ENCODE peak calls at places on chromosomes 7 and 10, in four cellular contexts. One of them, this sample, is unnamed.
A peak's percentile ranks its signal among the peaks of the same experiment; 100 is the strongest.

GRCh38 chr7:80630611-80631010 is 7.8 kb upstream of the CD36 start:
- DNase-seq in H1: no peak
- DNase-seq in HepG2: peak; percentile 26
- DNase-seq in GM12878: no peak
- DNase-seq in this sample: no peak

GRCh38 chr7:37142943-37143342 is 305.7 kb downstream of the ELMO1 start:
- DNase-seq in H1: no peak
- DNase-seq in HepG2: no peak
- DNase-seq in GM12878: no peak
- DNase-seq in this sample: no peak

GRCh38 chr7:5238500-5238899 is 44.2 kb upstream of the SLC29A4 start:
- DNase-seq in H1: no peak
- DNase-seq in HepG2: peak; percentile 31
- DNase-seq in GM12878: no peak
- DNase-seq in this sample: no peak

GRCh38 chr7:156218544-156219306 is 406.5 kb upstream of the SHH start:
- DNase-seq in H1: no peak
- DNase-seq in HepG2: peak; percentile 16
- DNase-seq in GM12878: no peak
- DNase-seq in this sample: no peak

GRCh38 chr7:133827707-133828580 is 299.2 kb upstream of the LRGUK start:
- DNase-seq in H1: no peak
- DNase-seq in HepG2: no peak
- DNase-seq in GM12878: peak; percentile 24
- DNase-seq in this sample: no peak

GRCh38 chr7:139687980-139688632 is 89.7 kb downstream of the HIPK2 start:
- DNase-seq in H1: no peak
- DNase-seq in HepG2: no peak
- DNase-seq in GM12878: no peak
- DNase-seq in this sample: no peak

GRCh38 chr10:128875030-128875744 is 591.9 kb upstream of the MGMT start:
- DNase-seq in H1: no peak
- DNase-seq in HepG2: no peak
- DNase-seq in GM12878: no peak
- DNase-seq in this sample: no peak

GRCh38 chr7:104986623-104987259 is 27.3 kb upstream of the KMT2E start:
- DNase-seq in H1: no peak
- DNase-seq in HepG2: no peak
- DNase-seq in GM12878: no peak
- DNase-seq in this sample: no peak

GRCh38 chr10:66538908-66539307 is 386.9 kb upstream of the LRRTM3 start:
- DNase-seq in H1: no peak
- DNase-seq in HepG2: no peak
- DNase-seq in GM12878: no peak
- DNase-seq in this sample: no peak

GRCh38 chr10:4061441-4061951 is 276.5 kb upstream of the KLF6 start:
- DNase-seq in H1: no peak
- DNase-seq in HepG2: no peak
- DNase-seq in GM12878: no peak
- DNase-seq in this sample: no peak

DNA sequence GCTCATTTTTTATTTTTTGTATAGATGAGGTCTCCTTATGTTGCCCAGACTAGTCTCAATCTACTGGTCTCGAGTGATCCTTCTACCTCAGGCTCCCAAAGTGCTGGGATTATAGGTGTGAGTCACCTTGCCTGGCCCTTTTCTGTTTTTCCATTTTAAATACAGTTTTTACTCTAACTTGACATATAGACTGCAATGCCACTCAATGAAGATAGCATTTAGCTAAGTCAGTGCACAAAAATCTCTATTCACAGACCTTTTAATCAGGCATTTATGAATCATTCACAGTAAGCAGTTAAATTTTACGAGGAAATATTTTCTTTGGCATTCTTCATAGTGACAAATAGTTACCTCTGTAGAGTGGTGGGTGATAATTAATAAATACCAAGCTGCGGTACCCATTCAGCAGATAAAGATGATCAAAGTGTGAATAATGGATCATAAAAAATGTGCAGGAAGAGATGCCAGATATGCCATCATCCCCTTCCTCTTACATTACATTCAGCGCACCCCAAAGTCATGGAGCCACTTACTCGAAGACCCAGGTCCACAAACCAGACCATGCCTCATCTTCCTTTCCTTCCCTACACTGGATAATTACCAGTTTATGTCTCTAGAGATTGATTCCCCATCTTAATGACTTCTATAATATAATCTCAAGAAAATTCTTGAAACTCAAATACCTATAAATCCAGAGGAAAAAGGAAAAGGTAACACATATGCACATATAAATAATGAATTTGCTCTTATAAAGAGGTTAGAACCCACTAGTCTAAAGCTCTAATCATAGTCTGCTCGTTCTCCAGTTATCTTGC is 56.0 kb downstream of the UBE2H start:
- DNase-seq in H1: no peak
- DNase-seq in HepG2: no peak
- DNase-seq in GM12878: no peak
- DNase-seq in this sample: no peak
- H3K4me1 ChIP-seq in H1: no peaks in the 10 kb centered on the region
- H3K4me1 ChIP-seq in HepG2: no peaks in the 10 kb centered on the region
- H3K4me1 ChIP-seq in GM12878: peaks cover 2% of the 10 kb centered on the region
- H3K4me1 ChIP-seq in this sample: no peaks in the 10 kb centered on the region

GRCh38 chr10:12960939-12961338 is 40.6 kb downstream of the CCDC3 start:
- DNase-seq in H1: no peak
- DNase-seq in HepG2: no peak
- DNase-seq in GM12878: no peak
- DNase-seq in this sample: no peak
- TF ChIP-seq SUZ12 in H1: no peak
- TF ChIP-seq SUZ12 in HepG2: no peak
- TF ChIP-seq SUZ12 in GM12878: no peak
- TF ChIP-seq SUZ12 in this sample: no peak

GRCh38 chr7:137879357-137880158 is 32.8 kb upstream of the DGKI start:
- DNase-seq in H1: no peak
- DNase-seq in HepG2: no peak
- DNase-seq in GM12878: no peak
- DNase-seq in this sample: peak; percentile 79

GRCh38 chr7:137880432-137880831 is 33.7 kb upstream of the DGKI start:
- DNase-seq in H1: no peak
- DNase-seq in HepG2: no peak
- DNase-seq in GM12878: no peak
- DNase-seq in this sample: no peak

GRCh38 chr7:137875746-137876145 is 29.0 kb upstream of the DGKI start:
- DNase-seq in H1: no peak
- DNase-seq in HepG2: no peak
- DNase-seq in GM12878: no peak
- DNase-seq in this sample: no peak

GRCh38 chr7:137877301-137877700 is 30.5 kb upstream of the DGKI start:
- DNase-seq in H1: no peak
- DNase-seq in HepG2: no peak
- DNase-seq in GM12878: no peak
- DNase-seq in this sample: no peak

GRCh38 chr7:137878333-137878961 is 31.7 kb upstream of the DGKI start:
- DNase-seq in H1: no peak
- DNase-seq in HepG2: no peak
- DNase-seq in GM12878: no peak
- DNase-seq in this sample: no peak
- TF ChIP-seq ZNF274 in H1: no peak
- TF ChIP-seq ZNF274 in HepG2: no peak
- TF ChIP-seq ZNF274 in GM12878: no peak
- TF ChIP-seq ZNF274 in this sample: no peak

DNA sequence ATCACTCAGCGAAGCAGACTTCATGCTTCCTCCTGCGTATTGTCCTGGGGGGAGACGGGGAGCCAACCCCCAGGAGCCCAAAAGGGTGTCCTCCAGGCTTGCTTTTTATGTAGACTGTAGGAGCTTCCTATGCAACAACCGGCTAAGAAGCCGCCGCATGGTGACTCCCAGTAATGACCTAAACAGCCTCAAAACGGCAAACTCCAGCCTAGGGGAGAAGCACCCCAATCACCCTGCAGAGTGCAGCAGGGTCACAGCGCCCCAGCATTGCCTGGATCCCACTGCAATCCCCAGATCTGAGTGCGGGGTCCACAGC is 52.0 kb downstream of the PROSER2 start:
- DNase-seq in H1: peak; percentile 58
- DNase-seq in HepG2: no peak
- DNase-seq in GM12878: no peak
- DNase-seq in this sample: no peak
- H3K4me1 ChIP-seq in H1: peaks cover 16% of the 10 kb centered on the region
- H3K4me1 ChIP-seq in HepG2: peaks cover 71% of the 10 kb centered on the region
- H3K4me1 ChIP-seq in GM12878: peaks cover 4% of the 10 kb centered on the region
- H3K4me1 ChIP-seq in this sample: peaks cover 10% of the 10 kb centered on the region

GRCh38 chr10:102710604-102711003 is 3.6 kb downstream of the ARL3 start:
- DNase-seq in H1: no peak
- DNase-seq in HepG2: peak; percentile 67
- DNase-seq in GM12878: no peak
- DNase-seq in this sample: no peak
- TF ChIP-seq SUZ12 in H1: no peak
- TF ChIP-seq SUZ12 in HepG2: no peak
- TF ChIP-seq SUZ12 in GM12878: no peak
- TF ChIP-seq SUZ12 in this sample: no peak

GRCh38 chr10:49111320-49111698 is 4.0 kb downstream of the VSTM4 start:
- DNase-seq in H1: no peak
- DNase-seq in HepG2: no peak
- DNase-seq in GM12878: no peak
- DNase-seq in this sample: no peak

GRCh38 chr10:49112851-49113250 is 2.5 kb downstream of the VSTM4 start:
- DNase-seq in H1: peak; percentile 7
- DNase-seq in HepG2: no peak
- DNase-seq in GM12878: no peak
- DNase-seq in this sample: no peak

GRCh38 chr10:49112098-49112497 is 3.2 kb downstream of the VSTM4 start:
- DNase-seq in H1: peak; percentile 20
- DNase-seq in HepG2: no peak
- DNase-seq in GM12878: no peak
- DNase-seq in this sample: no peak

GRCh38 chr10:49109669-49110335 is 5.5 kb downstream of the VSTM4 start:
- DNase-seq in H1: no peak
- DNase-seq in HepG2: no peak
- DNase-seq in GM12878: no peak
- DNase-seq in this sample: no peak

DNA sequence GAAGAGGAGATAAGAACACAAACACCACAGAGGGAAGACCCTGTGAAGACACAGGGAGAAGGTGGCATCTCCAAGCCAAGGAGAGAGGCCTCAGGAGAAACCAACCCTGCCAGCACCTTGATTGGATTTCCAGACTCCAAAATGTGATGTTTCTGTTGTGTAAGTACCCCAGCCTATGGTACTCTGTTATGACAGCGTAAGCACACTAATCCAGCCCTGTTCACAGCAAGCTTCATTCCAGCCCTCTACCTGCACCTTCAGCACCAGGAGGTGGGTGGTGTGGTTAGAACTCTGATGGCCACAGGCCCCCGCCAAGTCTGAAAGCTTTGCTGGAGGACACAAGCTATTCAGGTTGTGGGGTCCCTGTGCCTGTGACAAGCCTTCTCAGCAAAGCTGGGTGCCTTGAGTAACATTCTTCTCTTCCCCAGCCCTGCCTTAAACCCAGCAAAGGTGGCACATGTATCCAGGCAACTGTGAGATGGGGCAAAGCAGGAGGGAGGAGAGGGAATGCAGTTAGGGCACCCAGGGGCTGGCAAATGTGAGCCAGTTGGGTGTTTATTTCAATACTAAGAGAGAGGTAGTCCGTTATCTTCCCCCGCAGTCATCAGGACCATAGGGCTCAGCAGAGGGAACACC is 4.5 kb downstream of the VSTM4 start:
- DNase-seq in H1: peak; percentile 33
- DNase-seq in HepG2: no peak
- DNase-seq in GM12878: no peak
- DNase-seq in this sample: no peak
- TF ChIP-seq ZNF274 in H1: no peak
- TF ChIP-seq ZNF274 in HepG2: no peak
- TF ChIP-seq ZNF274 in GM12878: no peak
- TF ChIP-seq ZNF274 in this sample: no peak

GRCh38 chr10:2885276-2885955 is 181.9 kb upstream of the PFKP start:
- DNase-seq in H1: no peak
- DNase-seq in HepG2: no peak
- DNase-seq in GM12878: no peak
- DNase-seq in this sample: no peak

GRCh38 chr10:2885956-2886296 is 181.4 kb upstream of the PFKP start:
- DNase-seq in H1: no peak
- DNase-seq in HepG2: no peak
- DNase-seq in GM12878: no peak
- DNase-seq in this sample: no peak

GRCh38 chr10:2883238-2883637 is 184.1 kb upstream of the PFKP start:
- DNase-seq in H1: no peak
- DNase-seq in HepG2: no peak
- DNase-seq in GM12878: no peak
- DNase-seq in this sample: no peak

GRCh38 chr10:2881720-2882459 is 185.5 kb upstream of the PFKP start:
- DNase-seq in H1: no peak
- DNase-seq in HepG2: no peak
- DNase-seq in GM12878: no peak
- DNase-seq in this sample: no peak

GRCh38 chr10:2882628-2883027 is 184.7 kb upstream of the PFKP start:
- DNase-seq in H1: no peak
- DNase-seq in HepG2: no peak
- DNase-seq in GM12878: no peak
- DNase-seq in this sample: no peak
- H3K4me1 ChIP-seq in H1: no peaks in the 10 kb centered on the region
- H3K4me1 ChIP-seq in HepG2: no peaks in the 10 kb centered on the region
- H3K4me1 ChIP-seq in GM12878: no peaks in the 10 kb centered on the region
- H3K4me1 ChIP-seq in this sample: peaks cover 3% of the 10 kb centered on the region

GRCh38 chr7:124553485-124553884 is 212.1 kb downstream of the GPR37 start:
- DNase-seq in H1: no peak
- DNase-seq in HepG2: no peak
- DNase-seq in GM12878: no peak
- DNase-seq in this sample: no peak
- TF ChIP-seq SUZ12 in H1: no peak
- TF ChIP-seq SUZ12 in HepG2: no peak
- TF ChIP-seq SUZ12 in GM12878: no peak
- TF ChIP-seq SUZ12 in this sample: no peak